ENCODE peak calls at places on chromosome 3, in seven cellular contexts. J is AG04450, L is Caco-2, V is B cell, P is AG09309, M is epithelial cell of proximal tubule, S is fibroblast of villous mesenchyme. Z is an unnamed sample.
A peak's percentile ranks its signal among the peaks of the same experiment; 100 is the strongest.

GRCh38 chr3:155602307-155602706 is 142.6 kb downstream of the PLCH1 start:
- DNase-seq in J (no peak), M (no peak), S (no peak), P (no peak), V (no peak), L (no peak), Z (no peak)

GRCh38 chr3:31472479-31473390 is 60.0 kb upstream of the STT3B start:
- DNase-seq in M (peak; percentile 23), P (no peak), V (no peak), J (no peak), S (peak; percentile 3), L (no peak), Z (no peak)

GRCh38 chr3:168863561-168863960 is 767.8 kb upstream of the GOLIM4 start:
- DNase-seq in M (peak; percentile 93), J (no peak), S (no peak), L (no peak), V (no peak), P (no peak), Z (no peak)

GRCh38 chr3:13083254-13083653 is 10.0 kb upstream of the IQSEC1 start:
- DNase-seq in S (no peak), P (no peak), M (no peak), J (no peak), V (no peak), L (no peak), Z (no peak)

GRCh38 chr3:49911124-49911420 is 7.4 kb upstream of the MST1R start:
- DNase-seq in P (no peak), J (no peak), M (no peak), S (no peak), V (no peak), L (no peak), Z (no peak)

GRCh38 chr3:27675287-27675686 is 46.8 kb downstream of the EOMES start:
- DNase-seq in V (no peak), M (no peak), S (peak; percentile 29), J (no peak), P (no peak), L (no peak), Z (no peak)

GRCh38 chr3:100329800-100330489 is 4.6 kb upstream of the NIT2 start:
- DNase-seq in L (no peak), S (no peak), V (no peak), P (no peak), J (no peak), M (no peak), Z (no peak)

GRCh38 chr3:16399473-16399872 is 114.0 kb downstream of the RFTN1 start:
- DNase-seq in P (peak; percentile 74), S (peak; percentile 96), L (no peak), M (peak; percentile 74), J (peak; percentile 75), V (no peak), Z (no peak)

GRCh38 chr3:164332856-164333802 is 745.2 kb downstream of the SI start:
- DNase-seq in V (no peak), J (no peak), S (peak; percentile 30), L (peak; percentile 39), P (no peak), M (no peak), Z (no peak)

GRCh38 chr3:148790841-148791240 is 36.8 kb upstream of the CPB1 start:
- DNase-seq in V (no peak), P (no peak), S (peak; percentile 7), L (no peak), J (no peak), M (peak; percentile 39), Z (no peak)

GRCh38 chr3:186732169-186732766 is 15.1 kb downstream of the KNG1 start:
- DNase-seq in J (no peak), V (no peak), L (no peak), S (no peak), M (no peak), P (no peak), Z (no peak)

GRCh38 chr3:21962456-21962855 is 211.4 kb upstream of the ZNF385D start:
- DNase-seq in J (no peak), V (no peak), S (no peak), P (no peak), L (no peak), M (no peak), Z (no peak)

GRCh38 chr3:65979731-65980130 is 59.0 kb downstream of the MAGI1 start:
- DNase-seq in V (no peak), J (peak; percentile 23), P (no peak), L (no peak), M (no peak), S (peak; percentile 71), Z (no peak)

GRCh38 chr3:39808467-39809180 is 785 bp upstream of the MYRIP start:
- DNase-seq in M (no peak), V (no peak), P (no peak), S (no peak), L (peak; percentile 32), J (no peak), Z (no peak)

GRCh38 chr3:55526332-55527030 is 39.4 kb upstream of the WNT5A start:
- DNase-seq in M (no peak), L (peak; percentile 78), J (no peak), V (no peak), S (no peak), P (no peak), Z (no peak)

GRCh38 chr3:59318881-59319280 is 269.1 kb upstream of the CFAP20DC start:
- DNase-seq in V (no peak), S (no peak), P (no peak), L (no peak), M (no peak), J (no peak), Z (no peak)

GRCh38 chr3:141476033-141476432 is 10.8 kb upstream of the RASA2 start:
- DNase-seq in J (no peak), P (no peak), S (no peak), L (no peak), V (no peak), M (no peak), Z (no peak)

GRCh38 chr3:52454235-52454937 is 545 bp upstream of the TNNC1 start:
- DNase-seq in V (no peak), M (no peak), J (no peak), S (no peak), L (no peak), P (no peak), Z (no peak)

GRCh38 chr3:48715179-48715800 is 1.7 kb downstream of the IP6K2 start:
- DNase-seq in V (peak; percentile 4), P (no peak), J (no peak), S (peak; percentile 77), L (no peak), M (no peak), Z (no peak)

GRCh38 chr3:60584250-60584649 is 667.0 kb downstream of the FHIT start:
- DNase-seq in P (no peak), J (peak; percentile 24), S (peak; percentile 16), L (no peak), M (no peak), V (no peak), Z (no peak)

GRCh38 chr3:188350956-188351355 is 197.0 kb downstream of the LPP start:
- DNase-seq in M (no peak), S (no peak), L (no peak), J (no peak), P (no peak), V (no peak), Z (no peak)

DNA sequence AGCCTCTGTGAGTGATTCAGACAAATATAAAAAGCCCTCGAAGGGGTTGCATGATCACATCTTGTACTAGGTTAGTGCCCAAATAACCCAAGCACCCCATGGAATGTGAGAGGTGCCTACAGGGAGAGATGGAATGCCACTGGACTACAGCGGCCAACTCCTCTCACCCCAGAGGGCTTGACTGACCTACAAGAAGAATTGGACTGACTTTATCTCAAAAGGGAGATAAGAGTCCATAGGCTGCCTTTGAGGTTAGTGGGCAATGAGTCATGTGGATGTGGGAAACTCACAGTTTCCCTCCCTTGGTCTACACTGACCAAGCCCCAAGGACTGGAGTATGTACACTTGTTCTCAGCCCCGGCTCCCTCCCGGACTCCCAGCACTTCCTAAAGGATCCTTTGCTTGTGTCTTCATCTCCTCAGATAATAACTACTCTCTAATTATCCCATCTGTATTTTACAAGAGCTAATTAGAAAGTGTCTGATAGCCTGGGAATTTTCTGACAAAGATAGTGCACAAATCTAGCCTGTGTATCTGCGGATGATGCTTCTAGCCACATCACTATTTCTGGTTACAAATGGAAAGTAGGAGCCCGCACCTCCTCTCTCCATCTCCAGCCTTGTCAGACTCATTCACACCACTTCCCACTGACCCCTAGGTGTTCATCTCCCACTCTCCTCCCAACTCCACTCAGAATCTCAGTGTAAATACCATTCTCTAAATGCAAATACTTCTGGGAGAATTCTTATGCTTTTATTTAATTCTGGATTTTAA is 547.8 kb upstream of the TBL1XR1 start:
- DNase-seq in M (no peak), L (peak; percentile 62), V (no peak), J (no peak), P (no peak), S (peak; percentile 68), Z (no peak)
- TF ChIP-seq CTCF in M (no peak), L (no peak), V (no peak), J (no peak), P (no peak), S (no peak), Z (no peak)

GRCh38 chr3:46692566-46692983 is 904 bp downstream of the ALS2CL start:
- DNase-seq in J (no peak), S (no peak), V (no peak), P (no peak), M (peak; percentile 16), L (peak; percentile 85), Z (no peak)

GRCh38 chr3:46695177-46695961 is 1.9 kb upstream of the ALS2CL start:
- DNase-seq in V (no peak), J (no peak), P (no peak), M (no peak), S (no peak), L (peak; percentile 51), Z (no peak)

GRCh38 chr3:46693897-46694235 is 387 bp upstream of the ALS2CL start:
- DNase-seq in S (no peak), P (no peak), M (no peak), J (no peak), L (no peak), V (no peak), Z (peak; percentile 40)

GRCh38 chr3:46694520-46694919 is 1.0 kb upstream of the ALS2CL start:
- DNase-seq in V (no peak), M (no peak), J (no peak), S (no peak), P (no peak), L (no peak), Z (no peak)

GRCh38 chr3:46693038-46693896 is at the start of gene ALS2CL:
- DNase-seq in L (peak; percentile 64), S (no peak), J (no peak), P (no peak), M (no peak), V (peak; percentile 91), Z (peak; percentile 43)
- TF ChIP-seq CTCF in L (no peak), S (no peak), J (no peak), P (no peak), M (no peak), V (no peak), Z (no peak)

GRCh38 chr3:62833538-62833937 is 41.7 kb downstream of the CADPS start:
- DNase-seq in J (no peak), P (no peak), V (no peak), L (no peak), M (no peak), S (peak; percentile 8), Z (no peak)
- TF ChIP-seq CTCF in J (peak; percentile 40), P (peak; percentile 66), V (no peak), L (peak; percentile 24), M (peak; percentile 60), S (peak; percentile 42), Z (no peak)

GRCh38 chr3:130636480-130637234 is 110.0 kb downstream of the PIK3R4 start:
- DNase-seq in P (no peak), L (no peak), S (no peak), J (no peak), V (no peak), M (no peak), Z (no peak)

GRCh38 chr3:130635978-130636377 is 110.7 kb downstream of the PIK3R4 start:
- DNase-seq in L (no peak), V (no peak), M (no peak), P (no peak), S (no peak), J (no peak), Z (no peak)

GRCh38 chr3:130635285-130635684 is 111.3 kb downstream of the PIK3R4 start:
- DNase-seq in J (no peak), M (no peak), S (no peak), P (no peak), V (no peak), L (no peak), Z (no peak)
- TF ChIP-seq CTCF in J (no peak), M (no peak), S (no peak), P (no peak), V (no peak), L (no peak), Z (no peak)